ENCODE peak calls at places on chromosomes 6 and 20, in seven cellular contexts. B is esophagus squamous epithelium, W is GM23248, P is HCT116, V is body of pancreas, T is IMR-90, E is psoas muscle. C is an unnamed sample.

GRCh38 chr6:154917941-154918340 is 77.2 kb upstream of the TIAM2 start:
- DNase-seq in E (no peak), T (no peak), B (no peak), W (no peak), P (no peak), V (no peak), C (no peak)

GRCh38 chr6:90887764-90888163 is 300.9 kb upstream of the MAP3K7 start:
- DNase-seq in P (no peak), T (no peak), B (no peak), V (no peak), W (no peak), E (no peak), C (no peak)

GRCh38 chr20:34705008-34705382 is 851 bp downstream of the TP53INP2 start:
- DNase-seq in B (no peak), T (no peak), W (no peak), P (no peak), V (no peak), E (no peak), C (no peak)

GRCh38 chr6:89952696-89953095 is 58.4 kb downstream of the GJA10 start:
- DNase-seq in T (peak; percentile 75), P (no peak), E (no peak), B (no peak), W (no peak), V (peak; percentile 20), C (no peak)

GRCh38 chr20:38275815-38276550 is 15.4 kb upstream of the KIAA1755 start:
- DNase-seq in E (no peak), B (no peak), P (no peak), T (peak; percentile 96), V (no peak), W (peak; percentile 83), C (no peak)

GRCh38 chr20:41304413-41305079 is 13.0 kb downstream of the ZHX3 start:
- DNase-seq in E (no peak), T (no peak), P (no peak), W (no peak), B (no peak), V (no peak), C (no peak)

GRCh38 chr6:154865291-154865690 is 129.8 kb upstream of the TIAM2 start:
- DNase-seq in P (no peak), B (no peak), V (no peak), W (no peak), E (no peak), T (peak; percentile 46), C (no peak)

GRCh38 chr20:59018817-59019216 is 412 bp upstream of the TUBB1 start:
- DNase-seq in W (no peak), P (no peak), V (no peak), T (no peak), E (no peak), B (no peak), C (peak; percentile 64)

GRCh38 chr20:24701668-24702067 is 232.2 kb downstream of the SYNDIG1 start:
- DNase-seq in E (no peak), T (no peak), P (no peak), B (no peak), V (no peak), W (no peak), C (no peak)

GRCh38 chr6:49001856-49002255 is 461.2 kb downstream of the MMUT start:
- DNase-seq in B (no peak), P (no peak), E (no peak), V (no peak), W (peak; percentile 43), T (peak; percentile 35), C (no peak)

GRCh38 chr20:34948030-34948429 is 7.6 kb downstream of the GSS start:
- DNase-seq in P (no peak), T (peak; percentile 92), V (no peak), E (no peak), W (peak; percentile 91), B (no peak), C (no peak)

GRCh38 chr6:169222126-169222525 is 31.5 kb downstream of the THBS2 start:
- DNase-seq in E (no peak), W (no peak), V (no peak), P (no peak), B (no peak), T (no peak), C (peak; percentile 72)

GRCh38 chr6:150528648-150529285 is 70.9 kb upstream of the PLEKHG1 start:
- DNase-seq in T (peak; percentile 1), W (peak; percentile 45), B (no peak), P (no peak), E (peak; percentile 56), V (peak; percentile 34), C (no peak)

GRCh38 chr6:56692586-56693245 is 50.0 kb upstream of the DST start:
- DNase-seq in E (no peak), V (no peak), B (no peak), W (peak; percentile 85), T (peak; percentile 78), P (no peak), C (no peak)

GRCh38 chr6:165308926-165309731 is at the start of gene C6orf118:
- DNase-seq in W (peak; percentile 68), B (no peak), T (peak; percentile 59), E (peak; percentile 58), V (peak; percentile 28), P (no peak), C (no peak)

GRCh38 chr6:150993253-150993652 is 127.8 kb downstream of the MTHFD1L start:
- DNase-seq in P (no peak), B (no peak), W (no peak), V (no peak), T (no peak), E (no peak), C (no peak)

GRCh38 chr6:35218021-35218420 is 4.3 kb downstream of the SCUBE3 start:
- DNase-seq in V (no peak), P (no peak), T (peak; percentile 63), E (no peak), B (no peak), W (peak; percentile 55), C (no peak)

GRCh38 chr6:99119109-99120031 is 171.6 kb upstream of the FBXL4 start:
- DNase-seq in P (peak; percentile 12), T (peak; percentile 39), E (no peak), W (peak; percentile 62), V (peak; percentile 18), B (no peak), C (no peak)

GRCh38 chr6:45421700-45422540 is 44.2 kb upstream of the SUPT3H start:
- DNase-seq in V (peak; percentile 46), T (peak; percentile 67), W (peak; percentile 82), E (peak; percentile 79), P (no peak), B (peak; percentile 22), C (peak; percentile 83)

GRCh38 chr6:25034477-25034876 is 98.7 kb upstream of the RIPOR2 start:
- DNase-seq in E (no peak), T (no peak), P (no peak), W (no peak), V (no peak), B (no peak), C (no peak)

GRCh38 chr6:76703285-76703684 is 630.8 kb upstream of the IMPG1 start:
- DNase-seq in P (no peak), V (no peak), T (no peak), B (no peak), E (no peak), W (peak; percentile 15), C (no peak)

GRCh38 chr20:51710503-51710902 is 57.7 kb downstream of the ATP9A start:
- DNase-seq in P (no peak), T (no peak), B (no peak), E (no peak), W (no peak), V (no peak), C (no peak)

GRCh38 chr6:36441307-36441894 is 1.3 kb downstream of the PXT1 start:
- DNase-seq in T (peak; percentile 100), V (peak; percentile 97), E (peak; percentile 96), W (peak; percentile 100), P (peak; percentile 98), B (peak; percentile 37), C (peak; percentile 97)

GRCh38 chr6:36442671-36443497 is at the start of the genes KCTD20 and PXT1:
- DNase-seq in B (peak; percentile 20), V (peak; percentile 90), W (peak; percentile 95), P (peak; percentile 75), T (peak; percentile 88), E (peak; percentile 95), C (peak; percentile 94)

GRCh38 chr6:36443951-36444428 is 1.2 kb downstream of the KCTD20 start:
- DNase-seq in E (no peak), B (no peak), P (peak; percentile 32), W (peak; percentile 46), V (no peak), T (peak; percentile 31), C (no peak)

GRCh38 chr6:36443498-36443844 is 671 bp downstream of the KCTD20 start:
- DNase-seq in B (no peak), W (peak; percentile 53), V (no peak), P (no peak), E (no peak), T (no peak), C (no peak)

DNA sequence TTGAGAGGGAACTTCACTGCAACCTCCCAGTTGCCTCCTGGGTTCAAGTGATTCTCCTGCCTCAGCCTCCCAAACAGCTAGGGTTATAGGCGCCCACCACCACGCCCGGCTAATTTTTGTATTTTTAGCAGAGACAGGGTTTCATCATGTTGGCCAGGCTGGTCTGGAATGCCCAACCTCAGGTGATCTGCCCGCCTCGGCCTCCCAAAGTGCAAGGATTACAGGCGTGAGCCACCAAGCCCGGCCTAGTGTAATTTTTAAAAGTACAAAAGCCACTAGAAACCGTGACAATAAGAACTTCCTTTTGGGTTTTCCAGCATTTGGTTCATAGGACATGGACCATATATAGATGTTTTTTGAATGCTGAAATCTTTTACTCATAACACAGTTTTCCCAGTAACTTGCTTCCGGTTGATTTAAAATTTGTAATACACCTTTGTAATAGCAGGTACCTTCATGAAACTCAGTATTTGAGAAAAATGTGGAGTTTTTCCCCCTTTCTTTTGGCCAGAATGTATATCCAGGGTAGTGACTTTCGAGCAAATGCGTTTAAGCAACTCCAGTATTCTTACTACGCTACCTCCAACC is 477 bp downstream of the PXT1 start:
- DNase-seq in B (no peak), V (no peak), T (no peak), P (no peak), E (no peak), W (no peak), C (no peak)
- H3K36me3 ChIP-seq in B (no peaks in the 10 kb centered on the region), V (no peaks in the 10 kb centered on the region), T (no peaks in the 10 kb centered on the region), P (no peaks in the 10 kb centered on the region), E (no peaks in the 10 kb centered on the region), W (peaks cover 9% of the 10 kb centered on the region), C (no peaks in the 10 kb centered on the region)

GRCh38 chr20:46119028-46119546 is 973 bp downstream of the CD40 start:
- DNase-seq in B (no peak), E (no peak), V (no peak), P (no peak), T (no peak), W (no peak), C (no peak)
- H3K27ac ChIP-seq in B (peak overlapping the region; percentile 70), E (peak overlapping the region; percentile 78), V (peak overlapping the region; percentile 73), P (no peak overlapping the region), T (no peak overlapping the region), W (no peak overlapping the region), C (no peak overlapping the region)

DNA sequence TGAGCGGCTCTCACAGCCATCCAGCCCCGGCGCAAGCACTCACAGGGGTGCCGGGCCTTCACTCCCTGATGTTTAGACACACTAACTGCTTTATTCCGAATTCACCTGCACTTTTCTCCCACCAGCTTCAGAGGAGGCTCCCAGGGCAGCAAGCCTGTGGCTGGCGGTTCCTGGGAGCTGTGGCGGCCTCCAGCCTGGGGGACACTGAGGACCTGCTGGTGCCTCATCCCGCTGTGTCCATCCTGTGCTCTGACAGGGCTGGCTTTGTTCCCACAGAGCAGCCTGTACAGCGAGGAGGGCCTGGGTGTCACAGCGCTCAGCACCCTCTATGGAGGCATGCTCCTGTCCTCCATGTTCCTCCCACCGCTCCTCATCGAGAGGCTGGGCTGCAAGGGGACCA is 3.1 kb downstream of the UNC93A start:
- DNase-seq in V (no peak), W (no peak), T (no peak), E (no peak), B (no peak), P (no peak), C (no peak)
- H3K9me3 ChIP-seq in V (no peaks in the 10 kb centered on the region), W (no peaks in the 10 kb centered on the region), T (peaks cover 33% of the 10 kb centered on the region), E (no peaks in the 10 kb centered on the region), B (no peaks in the 10 kb centered on the region), P (no peaks in the 10 kb centered on the region), C (peaks cover 1% of the 10 kb centered on the region)

GRCh38 chr6:43007126-43007525 is 6.6 kb downstream of the MEA1 start:
- DNase-seq in B (no peak), V (no peak), W (no peak), T (no peak), E (no peak), P (no peak), C (no peak)
- H3K36me3 ChIP-seq in B (peaks cover 88% of the 10 kb centered on the region), V (peaks cover 10% of the 10 kb centered on the region), W (peaks cover 8% of the 10 kb centered on the region), T (peaks cover 54% of the 10 kb centered on the region), E (peaks cover 6% of the 10 kb centered on the region), P (peaks cover 35% of the 10 kb centered on the region), C (peaks cover 2% of the 10 kb centered on the region)